ENCODE peak calls at places on chromosomes 11 and 22, in five cellular contexts. P is H1, C is upper lobe of right lung, E is sigmoid colon, B is colonic mucosa. Q is an unnamed sample.

GRCh38 chr11:121038642-121039409 is 14.9 kb downstream of the TBCEL start:
- DNase-seq in P (no peak), C (no peak), B (no peak), E (no peak), Q (no peak)

GRCh38 chr11:47399860-47400812 is 8.3 kb upstream of the SLC39A13 start:
- DNase-seq in B (no peak), P (no peak), C (no peak), E (no peak), Q (no peak)

GRCh38 chr11:36156486-36157150 is 132.6 kb downstream of the COMMD9 start:
- DNase-seq in B (no peak), P (no peak), E (no peak), C (no peak), Q (no peak)

GRCh38 chr11:29844701-29845379 is 172.0 kb downstream of the KCNA4 start:
- DNase-seq in P (no peak), E (no peak), B (no peak), C (no peak), Q (no peak)

GRCh38 chr11:69357458-69358397 is 63.8 kb downstream of the MYEOV start:
- DNase-seq in E (no peak), P (peak; percentile 33), B (peak; percentile 11), C (no peak), Q (no peak)

GRCh38 chr22:20174785-20175596 is 24.1 kb upstream of the CCDC188 start:
- DNase-seq in B (no peak), C (no peak), P (no peak), E (no peak), Q (no peak)

GRCh38 chr11:1261241-1262071 is 38.6 kb downstream of the MUC5B start:
- DNase-seq in E (no peak), P (no peak), C (no peak), B (no peak), Q (no peak)

GRCh38 chr11:1480555-1481482 is 5.8 kb downstream of the MOB2 start:
- DNase-seq in P (no peak), C (peak; percentile 60), B (no peak), E (peak; percentile 68), Q (no peak)

GRCh38 chr11:40247023-40247422 is 1212.4 kb downstream of the LRRC4C start:
- DNase-seq in P (no peak), C (no peak), B (no peak), E (no peak), Q (no peak)

GRCh38 chr22:29661355-29661754 is 57.9 kb downstream of the NF2 start:
- DNase-seq in P (no peak), B (no peak), C (no peak), E (no peak), Q (no peak)

GRCh38 chr22:49934891-49935557 is 16.6 kb downstream of the CRELD2 start:
- DNase-seq in E (peak; percentile 93), B (peak; percentile 90), C (peak; percentile 95), P (peak; percentile 77), Q (no peak)

GRCh38 chr11:47234669-47235075 is 13.9 kb downstream of the ACP2 start:
- DNase-seq in P (no peak), C (no peak), B (no peak), E (peak; percentile 85), Q (no peak)

GRCh38 chr11:73177380-73178091 is 35.4 kb upstream of the FCHSD2 start:
- DNase-seq in B (no peak), C (no peak), P (no peak), E (peak; percentile 68), Q (peak; percentile 91)

GRCh38 chr11:101126551-101127347 is 2.9 kb downstream of the PGR start:
- DNase-seq in C (no peak), P (peak; percentile 47), E (no peak), B (no peak), Q (peak; percentile 74)

GRCh38 chr11:21137813-21138212 is 468.4 kb downstream of the NELL1 start:
- DNase-seq in P (no peak), B (no peak), E (no peak), C (no peak), Q (no peak)

GRCh38 chr11:16026849-16027248 is 329.5 kb downstream of the SOX6 start:
- DNase-seq in C (no peak), P (no peak), B (no peak), E (no peak), Q (no peak)

GRCh38 chr11:44049832-44050231 is 2.1 kb downstream of the ACCSL start:
- DNase-seq in P (no peak), C (no peak), B (no peak), E (no peak), Q (no peak)

GRCh38 chr11:44046202-44046601 is 1.6 kb upstream of the ACCSL start:
- DNase-seq in E (no peak), P (no peak), C (no peak), B (no peak), Q (no peak)

GRCh38 chr11:44051171-44051570 is 3.4 kb downstream of the ACCSL start:
- DNase-seq in E (no peak), B (no peak), C (no peak), P (no peak), Q (peak; percentile 55)

GRCh38 chr11:44047931-44048431 is at the start of gene ACCSL:
- DNase-seq in E (peak; percentile 26), P (no peak), C (no peak), B (no peak), Q (peak; percentile 43)

GRCh38 chr11:44047298-44047697 is 483 bp upstream of the ACCSL start:
- DNase-seq in E (no peak), C (no peak), P (no peak), B (no peak), Q (no peak)
- H3K27ac ChIP-seq in E (no peak overlapping the region), C (no peak overlapping the region), P (no peak overlapping the region), B (no peak overlapping the region), Q (no peak overlapping the region)

DNA sequence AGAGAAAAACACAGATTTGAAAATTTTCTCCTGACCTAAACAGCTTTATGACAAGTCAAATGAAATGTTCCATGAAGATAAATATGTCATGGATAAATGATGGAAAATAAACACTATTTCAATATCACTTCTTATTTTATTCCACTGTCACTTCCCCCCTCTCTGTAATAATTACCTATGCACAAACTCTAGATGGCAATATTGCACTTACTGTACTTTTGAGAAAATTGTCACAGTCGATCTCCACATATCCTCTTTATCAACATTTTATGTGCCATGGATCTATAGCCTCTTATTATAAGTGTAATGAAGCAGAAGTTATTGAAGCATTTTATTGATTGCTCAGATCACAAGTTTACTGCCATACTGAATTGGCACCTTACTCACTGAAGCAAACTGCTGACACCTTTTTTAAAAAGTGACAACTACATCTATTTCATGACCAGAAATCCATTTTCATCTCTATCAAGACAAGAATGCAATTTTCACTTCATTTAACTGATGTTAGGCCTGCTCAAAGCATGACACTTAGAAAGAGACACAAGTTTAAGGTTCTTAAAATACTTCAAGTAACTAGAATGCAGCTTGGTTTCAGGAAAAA is 133.4 kb downstream of the DCDC1 start:
- DNase-seq in C (no peak), E (no peak), P (no peak), B (no peak), Q (no peak)
- TF ChIP-seq CTCF in C (peak; percentile 15), E (no peak), P (no peak), B (no peak), Q (no peak)

GRCh38 chr11:129853508-129854228 is 38.0 kb downstream of the TMEM45B start:
- DNase-seq in P (no peak), B (peak; percentile 88), C (peak; percentile 80), E (no peak), Q (no peak)
- H3K27ac ChIP-seq in P (no peak overlapping the region), B (peak overlapping the region; percentile 75), C (peak overlapping the region; percentile 56), E (no peak overlapping the region), Q (no peak overlapping the region)

DNA sequence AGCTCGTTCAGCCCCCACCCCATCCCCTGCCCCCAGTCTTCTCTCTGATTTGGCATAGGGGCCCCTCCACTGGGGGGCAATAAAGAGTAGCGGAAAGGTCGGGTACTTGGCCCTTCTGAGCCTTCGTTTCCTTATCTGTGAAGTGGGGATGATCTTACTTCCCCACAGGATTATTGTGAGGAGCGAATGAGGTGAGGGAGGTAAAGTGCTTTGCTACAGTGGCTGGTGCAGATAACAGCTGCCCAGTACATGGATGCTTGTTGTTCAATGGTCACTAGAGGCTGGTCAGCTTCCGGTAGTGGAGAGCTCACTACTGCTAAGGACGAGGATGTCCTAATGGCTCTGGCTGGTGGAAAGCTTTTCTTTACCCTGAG is 101.2 kb downstream of the CEP164 start:
- DNase-seq in P (no peak), C (no peak), E (no peak), B (no peak), Q (no peak)
- TF ChIP-seq CTCF in P (peak; percentile 10), C (no peak), E (no peak), B (no peak), Q (no peak)

DNA sequence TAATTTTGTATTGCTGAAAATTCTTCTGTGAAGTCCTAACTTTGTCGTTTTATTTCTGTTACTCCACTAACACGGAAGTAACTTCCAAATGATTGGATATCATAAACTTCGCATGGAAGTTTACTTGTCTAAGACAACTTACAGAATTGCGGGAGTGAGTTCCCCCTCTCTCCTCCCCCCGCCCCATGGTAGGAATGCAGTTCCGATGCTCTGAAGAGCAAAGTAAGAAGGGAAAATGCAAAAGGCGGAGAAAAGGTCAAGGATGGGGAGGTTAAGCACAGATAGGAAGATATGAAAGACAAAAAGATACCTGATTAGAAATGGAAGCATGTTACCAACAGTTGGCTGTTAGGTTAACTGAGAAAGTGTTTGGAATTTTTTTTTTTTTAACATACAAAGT is 1.3 kb downstream of the EIF3M start:
- DNase-seq in C (no peak), B (no peak), P (no peak), E (no peak), Q (no peak)
- H3K27ac ChIP-seq in C (peak overlapping the region; percentile 89), B (peak overlapping the region; percentile 73), P (no peak overlapping the region), E (no peak overlapping the region), Q (no peak overlapping the region)

DNA sequence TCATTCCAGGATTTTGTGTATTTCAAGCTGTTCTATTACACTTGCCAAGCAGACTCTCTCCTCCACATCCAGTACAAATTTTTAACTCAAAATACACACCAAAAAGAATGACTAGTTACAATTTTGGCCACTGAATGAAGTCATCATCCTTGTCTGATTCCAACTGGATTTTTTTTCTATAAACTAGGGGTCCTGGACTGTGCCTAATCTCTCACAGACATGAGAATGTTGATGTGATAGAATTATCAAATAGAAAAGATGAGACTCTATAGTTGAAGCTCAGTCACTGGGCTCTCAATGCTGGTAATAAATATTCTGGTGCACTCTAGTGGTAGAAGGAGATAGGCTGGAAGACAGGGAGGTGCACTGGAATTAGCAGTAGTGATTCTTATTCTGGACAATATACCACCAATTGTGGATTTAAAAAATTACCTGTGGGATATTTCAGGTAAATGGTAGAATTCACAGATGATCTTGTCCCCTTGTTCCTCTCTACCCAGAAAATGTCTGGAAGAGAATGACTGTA is 85.7 kb downstream of the FANCF start:
- DNase-seq in B (no peak), C (no peak), P (no peak), E (no peak), Q (no peak)
- TF ChIP-seq CTCF in B (no peak), C (peak; percentile 33), P (peak; percentile 59), E (no peak), Q (no peak)

GRCh38 chr22:40329021-40329456 is 17.3 kb upstream of the ADSL start:
- DNase-seq in B (no peak), E (no peak), C (no peak), P (no peak), Q (no peak)

GRCh38 chr22:40326905-40327735 is 19.2 kb upstream of the ADSL start:
- DNase-seq in E (no peak), C (no peak), P (no peak), B (no peak), Q (no peak)

GRCh38 chr22:40329466-40329865 is 16.8 kb upstream of the ADSL start:
- DNase-seq in C (no peak), P (no peak), E (no peak), B (no peak), Q (no peak)

GRCh38 chr22:40331706-40332105 is 14.6 kb upstream of the ADSL start:
- DNase-seq in E (no peak), P (no peak), B (no peak), C (no peak), Q (no peak)

GRCh38 chr22:40328551-40328950 is 17.7 kb upstream of the ADSL start:
- DNase-seq in E (no peak), P (no peak), C (no peak), B (no peak), Q (no peak)
- H3K27ac ChIP-seq in E (no peak overlapping the region), P (no peak overlapping the region), C (no peak overlapping the region), B (no peak overlapping the region), Q (no peak overlapping the region)